ENCODE peak calls at places on chromosomes 16 and 17, in nine cellular contexts. A, J, E, K, U, G, B, M and Z are unnamed samples.

GRCh38 chr17:49906511-49907136 is 58.8 kb upstream of the TAC4 start:
- DNase-seq in B (no peak), J (no peak), G (no peak), E (no peak), U (no peak), K (no peak), A (no peak), M (no peak), Z (no peak)

GRCh38 chr16:66681676-66682075 is 14.9 kb downstream of the CMTM4 start:
- DNase-seq in J (no peak), A (no peak), E (no peak), U (no peak), B (no peak), K (no peak), G (no peak), M (no peak), Z (peak; percentile 64)

GRCh38 chr17:81317992-81318391 is 22.9 kb upstream of the SLC38A10 start:
- DNase-seq in K (no peak), G (no peak), J (no peak), B (no peak), E (no peak), A (no peak), U (no peak), M (no peak), Z (no peak)

GRCh38 chr17:34386925-34387550 is 24.0 kb upstream of the CCL1 start:
- DNase-seq in E (peak; percentile 12), G (no peak), U (peak; percentile 61), J (no peak), K (no peak), B (no peak), M (peak; percentile 78), A (no peak), Z (no peak)

GRCh38 chr17:57332501-57332900 is 76.2 kb downstream of the MSI2 start:
- DNase-seq in A (no peak), E (no peak), J (no peak), G (no peak), K (no peak), U (no peak), B (no peak), M (no peak), Z (no peak)

GRCh38 chr17:48544356-48545021 is 420 bp downstream of the HOXB2 start:
- DNase-seq in B (peak; percentile 64), G (peak; percentile 81), E (peak; percentile 89), U (no peak), K (no peak), M (peak; percentile 48), J (no peak), A (no peak), Z (no peak)

GRCh38 chr17:70834039-70834438 is 664.7 kb downstream of the KCNJ2 start:
- DNase-seq in B (no peak), U (no peak), J (no peak), K (no peak), E (no peak), M (no peak), A (no peak), G (no peak), Z (no peak)

GRCh38 chr16:2532494-2533141 is 1.4 kb upstream of the CEMP1 start:
- DNase-seq in M (no peak), U (peak; percentile 48), K (peak; percentile 24), J (peak; percentile 56), E (peak; percentile 60), B (peak; percentile 48), G (peak; percentile 91), A (peak; percentile 76), Z (peak; percentile 84)

GRCh38 chr17:76438906-76439305 is 14.0 kb downstream of the UBE2O start:
- DNase-seq in J (no peak), E (no peak), K (no peak), U (no peak), M (no peak), A (no peak), G (no peak), B (no peak), Z (no peak)

GRCh38 chr17:61402978-61403845 is 3.6 kb downstream of the TBX2 start:
- DNase-seq in K (no peak), M (no peak), A (no peak), E (no peak), U (no peak), J (no peak), G (no peak), B (no peak), Z (no peak)

GRCh38 chr17:46157443-46158107 is 35.7 kb downstream of the KANSL1 start:
- DNase-seq in U (no peak), E (peak; percentile 79), M (no peak), K (no peak), G (no peak), J (no peak), B (no peak), A (no peak), Z (peak; percentile 33)

GRCh38 chr17:31696184-31696602 is 162.9 kb downstream of the COPRS start:
- DNase-seq in K (no peak), E (peak; percentile 97), B (no peak), M (peak; percentile 56), A (no peak), J (no peak), G (peak; percentile 52), U (no peak), Z (no peak)

GRCh38 chr17:49227436-49228261 is 2.9 kb downstream of the PHOSPHO1 start:
- DNase-seq in E (peak; percentile 66), G (peak; percentile 85), K (peak; percentile 56), J (peak; percentile 62), U (peak; percentile 58), M (peak; percentile 70), A (peak; percentile 93), B (peak; percentile 91), Z (peak; percentile 69)

GRCh38 chr17:2808367-2809335 is 12.4 kb downstream of the RAP1GAP2 start:
- DNase-seq in B (no peak), M (no peak), A (no peak), K (no peak), J (no peak), E (no peak), G (no peak), U (no peak), Z (no peak)

GRCh38 chr17:45734598-45734997 is 49.5 kb upstream of the CRHR1 start:
- DNase-seq in B (no peak), G (no peak), E (no peak), A (no peak), K (no peak), J (no peak), U (no peak), M (no peak), Z (no peak)

GRCh38 chr17:81200695-81201580 is 21.8 kb downstream of the CEP131 start:
- DNase-seq in K (peak; percentile 51), J (peak; percentile 62), M (peak; percentile 80), U (peak; percentile 73), E (peak; percentile 79), A (peak; percentile 84), B (peak; percentile 40), G (peak; percentile 60), Z (peak; percentile 74)

GRCh38 chr17:44998646-44999045 is 30.5 kb upstream of the C1QL1 start:
- DNase-seq in U (no peak), G (no peak), A (no peak), E (no peak), J (no peak), B (no peak), K (no peak), M (no peak), Z (no peak)

GRCh38 chr17:2874211-2874686 is 78.0 kb downstream of the RAP1GAP2 start:
- DNase-seq in K (no peak), A (no peak), G (no peak), B (no peak), J (no peak), U (no peak), M (no peak), E (no peak), Z (peak; percentile 55)

GRCh38 chr17:12522743-12523181 is 142.9 kb upstream of the MYOCD start:
- DNase-seq in M (no peak), U (no peak), K (no peak), J (no peak), E (peak; percentile 18), G (peak; percentile 51), A (no peak), B (peak; percentile 57), Z (peak; percentile 47)